ENCODE peak calls at places on chromosomes 6 and 20, in five cellular contexts. B is K562, M is A549, Q is HepG2, T is GM12878. A is an unnamed sample.

GRCh38 chr20:63706852-63707557 is 771 bp downstream of the ARFRP1 start:
- DNase-seq in B (peak), M (no peak), Q (peak), T (no peak), A (peak)

GRCh38 chr6:47075741-47076421 is 33.7 kb upstream of the ADGRF1 start:
- DNase-seq in B (no peak), M (no peak), Q (peak), T (no peak), A (no peak)

GRCh38 chr6:157107915-157108651 is 215.2 kb downstream of the TMEM242 start:
- DNase-seq in B (peak), M (peak), Q (no peak), T (no peak), A (no peak)

GRCh38 chr6:134722996-134723871 is 226.7 kb downstream of the ALDH8A1 start:
- DNase-seq in B (no peak), M (no peak), Q (no peak), T (no peak), A (no peak)

GRCh38 chr6:107473660-107474059 is 14.3 kb upstream of the PDSS2 start:
- DNase-seq in B (no peak), M (no peak), Q (no peak), T (no peak), A (no peak)

GRCh38 chr6:163942790-163943189 is 528.3 kb downstream of the QKI start:
- DNase-seq in B (no peak), M (no peak), Q (no peak), T (no peak), A (no peak)

GRCh38 chr6:165557674-165558073 is 105.4 kb downstream of the PDE10A start:
- DNase-seq in B (no peak), M (no peak), Q (no peak), T (no peak), A (no peak)

GRCh38 chr20:13318871-13319521 is 97.9 kb downstream of the ISM1 start:
- DNase-seq in B (no peak), M (no peak), Q (no peak), T (no peak), A (no peak)

GRCh38 chr6:90121982-90122381 is 174.7 kb downstream of the BACH2 start:
- DNase-seq in B (no peak), M (no peak), Q (no peak), T (no peak), A (no peak)

GRCh38 chr20:725491-725890 is 42.8 kb downstream of the SLC52A3 start:
- DNase-seq in B (no peak), M (no peak), Q (no peak), T (no peak), A (no peak)

GRCh38 chr20:726160-726559 is 42.1 kb downstream of the SLC52A3 start:
- DNase-seq in B (no peak), M (no peak), Q (no peak), T (no peak), A (no peak)

GRCh38 chr20:730005-730404 is 38.3 kb downstream of the SLC52A3 start:
- DNase-seq in B (no peak), M (no peak), Q (no peak), T (no peak), A (no peak)

GRCh38 chr20:731891-732560 is 36.3 kb downstream of the SLC52A3 start:
- DNase-seq in B (no peak), M (no peak), Q (no peak), T (no peak), A (no peak)

GRCh38 chr20:728022-728944 is 40.0 kb downstream of the SLC52A3 start:
- DNase-seq in B (peak), M (peak), Q (peak), T (no peak), A (peak)
- TF ChIP-seq HDAC2 in B (no peak), M (no peak), Q (peak), T (no peak), A (no peak)

DNA sequence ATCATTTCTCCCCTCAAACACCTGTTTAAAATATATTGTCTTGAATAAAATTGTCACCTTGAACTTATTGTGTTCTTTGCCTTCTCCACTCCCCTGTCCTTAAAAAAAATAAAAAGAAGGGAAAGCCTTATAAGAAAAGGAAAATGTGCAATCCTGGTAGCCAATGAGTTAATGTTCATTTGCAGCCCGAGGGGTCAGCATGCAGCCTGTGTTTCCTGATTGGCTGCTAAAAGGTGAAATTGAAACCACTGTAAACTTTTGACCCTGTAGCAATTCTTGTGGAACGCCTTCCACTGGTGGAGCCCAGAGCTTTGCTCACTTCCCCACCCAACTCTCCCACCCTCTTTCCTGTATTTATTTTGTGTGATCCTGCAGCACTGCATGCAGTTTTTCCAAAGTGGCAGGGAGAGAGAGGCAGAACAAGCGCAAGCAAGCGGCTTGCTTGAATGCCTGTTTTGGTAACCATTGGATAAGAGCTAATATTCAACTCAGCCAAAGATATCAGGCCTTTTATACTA is 74.9 kb downstream of the NCOA3 start:
- DNase-seq in B (peak), M (peak), Q (peak), T (peak), A (no peak)
- TF ChIP-seq HDAC2 in B (no peak), M (no peak), Q (peak), T (no peak), A (no peak)

GRCh38 chr6:131001945-131002661 is 60.9 kb downstream of the EPB41L2 start:
- DNase-seq in B (no peak), M (no peak), Q (peak), T (no peak), A (no peak)
- TF ChIP-seq HDAC2 in B (no peak), M (no peak), Q (no peak), T (no peak), A (no peak)

GRCh38 chr6:142155895-142156757 is 9.1 kb downstream of the VTA1 start:
- DNase-seq in B (peak), M (peak), Q (peak), T (no peak), A (peak)
- TF ChIP-seq HDAC2 in B (no peak), M (no peak), Q (no peak), T (no peak), A (no peak)

GRCh38 chr20:47737923-47738322 is 47.4 kb downstream of the SULF2 start:
- DNase-seq in B (no peak), M (no peak), Q (no peak), T (no peak), A (no peak)

GRCh38 chr20:47741669-47742345 is 43.5 kb downstream of the SULF2 start:
- DNase-seq in B (no peak), M (no peak), Q (peak), T (no peak), A (no peak)

GRCh38 chr20:47743671-47744070 is 41.6 kb downstream of the SULF2 start:
- DNase-seq in B (no peak), M (no peak), Q (no peak), T (no peak), A (no peak)

GRCh38 chr20:47736570-47737152 is 48.6 kb downstream of the SULF2 start:
- DNase-seq in B (no peak), M (no peak), Q (no peak), T (no peak), A (no peak)

GRCh38 chr20:47740225-47741184 is 44.8 kb downstream of the SULF2 start:
- DNase-seq in B (peak), M (peak), Q (no peak), T (no peak), A (no peak)
- TF ChIP-seq HDAC2 in B (no peak), M (no peak), Q (no peak), T (no peak), A (no peak)

DNA sequence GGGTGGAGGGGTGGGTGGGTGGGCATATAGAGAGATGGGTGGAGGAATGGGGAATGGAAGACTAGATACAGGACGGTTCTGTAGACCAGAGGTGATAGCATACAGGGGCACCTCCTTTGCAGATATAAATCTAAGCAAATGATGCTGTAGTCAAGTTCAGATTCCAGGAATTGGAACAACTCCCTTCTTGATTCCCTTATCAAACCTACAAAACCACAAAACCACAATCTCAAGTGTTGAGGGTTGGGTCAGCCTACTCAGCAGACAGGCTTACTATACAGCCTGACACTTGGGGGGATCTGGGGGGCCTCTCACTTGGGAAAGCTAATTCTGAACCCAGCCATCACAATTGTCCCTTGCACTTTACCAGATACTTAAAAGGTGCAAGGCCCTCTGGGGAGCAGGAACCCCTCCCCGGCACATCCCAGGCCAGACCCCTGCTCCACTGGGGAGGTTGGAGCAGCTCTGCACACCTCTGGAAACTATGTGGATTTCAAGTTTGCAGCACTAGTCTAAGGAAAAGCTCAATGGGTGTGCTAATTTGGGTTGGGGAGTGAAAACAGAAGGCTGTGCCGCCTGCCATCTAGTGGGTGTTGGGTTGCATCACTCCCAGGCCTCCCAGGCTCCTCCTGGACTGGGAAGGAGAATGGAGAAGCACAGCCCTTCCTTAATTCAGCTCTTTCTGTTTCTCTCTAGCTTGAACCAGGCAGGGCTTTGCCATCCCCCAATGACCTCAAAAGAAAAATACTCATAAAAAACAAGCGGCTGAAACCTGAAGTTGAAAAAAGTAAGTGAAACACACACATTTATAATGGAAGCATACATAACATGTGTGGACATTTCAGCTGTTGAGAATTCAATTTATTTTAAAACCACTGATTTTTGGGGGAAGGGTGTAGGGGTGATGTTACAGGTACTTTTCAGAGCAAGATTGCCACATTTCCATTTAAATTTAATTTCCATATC is 121.2 kb upstream of the LAMP5 start:
- DNase-seq in B (peak), M (peak), Q (peak), T (no peak), A (peak)
- TF ChIP-seq HDAC2 in B (no peak), M (no peak), Q (no peak), T (no peak), A (no peak)

A was measured in H1.